ENCODE peak calls at places on chromosomes 12 and 14, in four cellular contexts. B, Z, U and O are unnamed samples.

GRCh38 chr12:130816055-130816454 is 23.0 kb downstream of the STX2 start:
- DNase-seq in B (no peak), Z (no peak), U (no peak), O (no peak)

GRCh38 chr12:85529896-85530295 is 249.9 kb downstream of the ALX1 start:
- DNase-seq in B (no peak), Z (no peak), U (no peak), O (no peak)

GRCh38 chr12:122963928-122964240 is 2.4 kb downstream of the ABCB9 start:
- DNase-seq in B (no peak), Z (peak; percentile 35), U (no peak), O (no peak)

GRCh38 chr12:107475900-107476299 is 209.7 kb upstream of the PWP1 start:
- DNase-seq in B (no peak), Z (no peak), U (no peak), O (no peak)

GRCh38 chr14:72855913-72856312 is 38.0 kb downstream of the DPF3 start:
- DNase-seq in B (peak; percentile 11), Z (no peak), U (peak; percentile 62), O (no peak)

GRCh38 chr12:27303139-27304111 is 29.2 kb upstream of the BMAL2 start:
- DNase-seq in B (no peak), Z (no peak), U (peak; percentile 72), O (no peak)

GRCh38 chr12:1937481-1938224 is 19.2 kb upstream of the CACNA2D4 start:
- DNase-seq in B (no peak), Z (no peak), U (no peak), O (no peak)

GRCh38 chr12:102548543-102548942 is 68.2 kb upstream of the IGF1 start:
- DNase-seq in B (no peak), Z (no peak), U (no peak), O (no peak)

GRCh38 chr12:65602579-65603295 is 221.5 kb upstream of the HMGA2 start:
- DNase-seq in B (peak; percentile 97), Z (peak; percentile 14), U (peak; percentile 93), O (peak; percentile 90)

GRCh38 chr12:96233941-96234461 is 39.8 kb downstream of the ELK3 start:
- DNase-seq in B (no peak), Z (peak; percentile 92), U (no peak), O (peak; percentile 59)

GRCh38 chr12:27870939-27871338 is 90.9 kb upstream of the MANSC4 start:
- DNase-seq in B (peak; percentile 50), Z (no peak), U (no peak), O (no peak)

GRCh38 chr14:103296007-103296406 is 38.0 kb upstream of the EIF5 start:
- DNase-seq in B (peak; percentile 85), Z (no peak), U (peak; percentile 91), O (no peak)

GRCh38 chr14:61451491-61451890 is 130.1 kb downstream of the PRKCH start:
- DNase-seq in B (no peak), Z (no peak), U (no peak), O (no peak)